ENCODE peak calls at places on chromosome 1, in eight cellular contexts. One of them, this sample, is unnamed.

GRCh38 chr1:67058761-67059160 is 4.8 kb upstream of the SLC35D1 start:
- DNase-seq in SK-N-SH: no peak
- DNase-seq in stomach: no peak
- DNase-seq in GM12878: no peak
- DNase-seq in sigmoid colon: no peak
- DNase-seq in suprapubic skin: no peak
- DNase-seq in transverse colon: no peak
- DNase-seq in upper lobe of left lung: no peak
- DNase-seq in this sample: no peak

GRCh38 chr1:106439475-106439874 is 617.0 kb upstream of the PRMT6 start:
- DNase-seq in SK-N-SH: no peak
- DNase-seq in stomach: no peak
- DNase-seq in GM12878: no peak
- DNase-seq in sigmoid colon: no peak
- DNase-seq in suprapubic skin: no peak
- DNase-seq in transverse colon: no peak
- DNase-seq in upper lobe of left lung: no peak
- DNase-seq in this sample: no peak

GRCh38 chr1:155200920-155201319 is 6.8 kb downstream of the THBS3 start:
- DNase-seq in SK-N-SH: no peak
- DNase-seq in stomach: no peak
- DNase-seq in GM12878: no peak
- DNase-seq in sigmoid colon: no peak
- DNase-seq in suprapubic skin: no peak
- DNase-seq in transverse colon: no peak
- DNase-seq in upper lobe of left lung: no peak
- DNase-seq in this sample: no peak

GRCh38 chr1:23383547-23384311 is 14.1 kb upstream of the ZNF436 start:
- DNase-seq in SK-N-SH: no peak
- DNase-seq in stomach: no peak
- DNase-seq in GM12878: no peak
- DNase-seq in sigmoid colon: peak
- DNase-seq in suprapubic skin: no peak
- DNase-seq in transverse colon: no peak
- DNase-seq in upper lobe of left lung: no peak
- DNase-seq in this sample: no peak

GRCh38 chr1:59092126-59092525 is 204.8 kb upstream of the FGGY start:
- DNase-seq in SK-N-SH: no peak
- DNase-seq in stomach: no peak
- DNase-seq in GM12878: no peak
- DNase-seq in sigmoid colon: no peak
- DNase-seq in suprapubic skin: no peak
- DNase-seq in transverse colon: no peak
- DNase-seq in upper lobe of left lung: no peak
- DNase-seq in this sample: no peak

GRCh38 chr1:194618101-194618500 is 1431.7 kb upstream of the B3GALT2 start:
- DNase-seq in SK-N-SH: no peak
- DNase-seq in stomach: no peak
- DNase-seq in GM12878: no peak
- DNase-seq in sigmoid colon: no peak
- DNase-seq in suprapubic skin: no peak
- DNase-seq in transverse colon: no peak
- DNase-seq in upper lobe of left lung: no peak
- DNase-seq in this sample: no peak

GRCh38 chr1:66557157-66557556 is 23.2 kb downstream of the SGIP1 start:
- DNase-seq in SK-N-SH: no peak
- DNase-seq in stomach: no peak
- DNase-seq in GM12878: no peak
- DNase-seq in sigmoid colon: no peak
- DNase-seq in suprapubic skin: no peak
- DNase-seq in transverse colon: no peak
- DNase-seq in upper lobe of left lung: no peak
- DNase-seq in this sample: no peak

GRCh38 chr1:169427081-169427611 is at the start of gene CCDC181:
- DNase-seq in SK-N-SH: peak
- DNase-seq in stomach: peak
- DNase-seq in GM12878: peak
- DNase-seq in sigmoid colon: peak
- DNase-seq in suprapubic skin: no peak
- DNase-seq in transverse colon: peak
- DNase-seq in upper lobe of left lung: peak
- DNase-seq in this sample: peak

GRCh38 chr1:30405631-30406212 is 317.7 kb downstream of the MATN1 start:
- DNase-seq in SK-N-SH: no peak
- DNase-seq in stomach: peak
- DNase-seq in GM12878: no peak
- DNase-seq in sigmoid colon: no peak
- DNase-seq in suprapubic skin: peak
- DNase-seq in transverse colon: no peak
- DNase-seq in upper lobe of left lung: no peak
- DNase-seq in this sample: peak

GRCh38 chr1:26749458-26749857 is 38.3 kb upstream of the PIGV start:
- DNase-seq in SK-N-SH: no peak
- DNase-seq in stomach: no peak
- DNase-seq in GM12878: no peak
- DNase-seq in sigmoid colon: no peak
- DNase-seq in suprapubic skin: no peak
- DNase-seq in transverse colon: no peak
- DNase-seq in upper lobe of left lung: no peak
- DNase-seq in this sample: no peak

GRCh38 chr1:13228343-13228781 is 2.4 kb upstream of the PRAMEF18 start:
- DNase-seq in SK-N-SH: no peak
- DNase-seq in stomach: peak
- DNase-seq in GM12878: no peak
- DNase-seq in sigmoid colon: no peak
- DNase-seq in suprapubic skin: no peak
- DNase-seq in transverse colon: peak
- DNase-seq in upper lobe of left lung: peak
- DNase-seq in this sample: peak

GRCh38 chr1:25028910-25029599 is 99.0 kb upstream of the RUNX3 start:
- DNase-seq in SK-N-SH: no peak
- DNase-seq in stomach: no peak
- DNase-seq in GM12878: no peak
- DNase-seq in sigmoid colon: no peak
- DNase-seq in suprapubic skin: no peak
- DNase-seq in transverse colon: peak
- DNase-seq in upper lobe of left lung: no peak
- DNase-seq in this sample: no peak

GRCh38 chr1:33636209-33636608 is 163.8 kb downstream of the ZSCAN20 start:
- DNase-seq in SK-N-SH: no peak
- DNase-seq in stomach: no peak
- DNase-seq in GM12878: no peak
- DNase-seq in sigmoid colon: no peak
- DNase-seq in suprapubic skin: no peak
- DNase-seq in transverse colon: no peak
- DNase-seq in upper lobe of left lung: no peak
- DNase-seq in this sample: no peak

GRCh38 chr1:226186124-226187018 is at the start of gene ACBD3:
- DNase-seq in SK-N-SH: peak
- DNase-seq in stomach: peak
- DNase-seq in GM12878: peak
- DNase-seq in sigmoid colon: peak
- DNase-seq in suprapubic skin: peak
- DNase-seq in transverse colon: peak
- DNase-seq in upper lobe of left lung: peak
- DNase-seq in this sample: peak
- TF ChIP-seq CTCF in SK-N-SH: peak
- TF ChIP-seq CTCF in stomach: no peak
- TF ChIP-seq CTCF in GM12878: no peak
- TF ChIP-seq CTCF in sigmoid colon: peak
- TF ChIP-seq CTCF in suprapubic skin: no peak
- TF ChIP-seq CTCF in transverse colon: no peak
- TF ChIP-seq CTCF in upper lobe of left lung: peak
- TF ChIP-seq CTCF in this sample: no peak

GRCh38 chr1:2966435-2966834 is 54.8 kb upstream of the ACTRT2 start:
- DNase-seq in SK-N-SH: no peak
- DNase-seq in stomach: no peak
- DNase-seq in GM12878: no peak
- DNase-seq in sigmoid colon: peak
- DNase-seq in suprapubic skin: no peak
- DNase-seq in transverse colon: no peak
- DNase-seq in upper lobe of left lung: no peak
- DNase-seq in this sample: no peak
- TF ChIP-seq EP300 in SK-N-SH: no peak
- TF ChIP-seq EP300 in stomach: no peak
- TF ChIP-seq EP300 in GM12878: no peak
- TF ChIP-seq EP300 in sigmoid colon: no peak
- TF ChIP-seq EP300 in suprapubic skin: no peak
- TF ChIP-seq EP300 in transverse colon: no peak
- TF ChIP-seq EP300 in upper lobe of left lung: no peak
- TF ChIP-seq EP300 in this sample: no peak

GRCh38 chr1:31433396-31433930 is 20.4 kb downstream of the SERINC2 start:
- DNase-seq in SK-N-SH: peak
- DNase-seq in stomach: peak
- DNase-seq in GM12878: no peak
- DNase-seq in sigmoid colon: no peak
- DNase-seq in suprapubic skin: no peak
- DNase-seq in transverse colon: no peak
- DNase-seq in upper lobe of left lung: peak
- DNase-seq in this sample: no peak

GRCh38 chr1:31435471-31436409 is 22.7 kb downstream of the SERINC2 start:
- DNase-seq in SK-N-SH: no peak
- DNase-seq in stomach: peak
- DNase-seq in GM12878: no peak
- DNase-seq in sigmoid colon: peak
- DNase-seq in suprapubic skin: peak
- DNase-seq in transverse colon: no peak
- DNase-seq in upper lobe of left lung: peak
- DNase-seq in this sample: no peak

GRCh38 chr1:31432592-31433395 is 19.8 kb downstream of the SERINC2 start:
- DNase-seq in SK-N-SH: peak
- DNase-seq in stomach: peak
- DNase-seq in GM12878: no peak
- DNase-seq in sigmoid colon: peak
- DNase-seq in suprapubic skin: peak
- DNase-seq in transverse colon: no peak
- DNase-seq in upper lobe of left lung: peak
- DNase-seq in this sample: no peak

GRCh38 chr1:31434979-31435378 is 22.0 kb downstream of the SERINC2 start:
- DNase-seq in SK-N-SH: no peak
- DNase-seq in stomach: peak
- DNase-seq in GM12878: no peak
- DNase-seq in sigmoid colon: peak
- DNase-seq in suprapubic skin: peak
- DNase-seq in transverse colon: no peak
- DNase-seq in upper lobe of left lung: peak
- DNase-seq in this sample: no peak

DNA sequence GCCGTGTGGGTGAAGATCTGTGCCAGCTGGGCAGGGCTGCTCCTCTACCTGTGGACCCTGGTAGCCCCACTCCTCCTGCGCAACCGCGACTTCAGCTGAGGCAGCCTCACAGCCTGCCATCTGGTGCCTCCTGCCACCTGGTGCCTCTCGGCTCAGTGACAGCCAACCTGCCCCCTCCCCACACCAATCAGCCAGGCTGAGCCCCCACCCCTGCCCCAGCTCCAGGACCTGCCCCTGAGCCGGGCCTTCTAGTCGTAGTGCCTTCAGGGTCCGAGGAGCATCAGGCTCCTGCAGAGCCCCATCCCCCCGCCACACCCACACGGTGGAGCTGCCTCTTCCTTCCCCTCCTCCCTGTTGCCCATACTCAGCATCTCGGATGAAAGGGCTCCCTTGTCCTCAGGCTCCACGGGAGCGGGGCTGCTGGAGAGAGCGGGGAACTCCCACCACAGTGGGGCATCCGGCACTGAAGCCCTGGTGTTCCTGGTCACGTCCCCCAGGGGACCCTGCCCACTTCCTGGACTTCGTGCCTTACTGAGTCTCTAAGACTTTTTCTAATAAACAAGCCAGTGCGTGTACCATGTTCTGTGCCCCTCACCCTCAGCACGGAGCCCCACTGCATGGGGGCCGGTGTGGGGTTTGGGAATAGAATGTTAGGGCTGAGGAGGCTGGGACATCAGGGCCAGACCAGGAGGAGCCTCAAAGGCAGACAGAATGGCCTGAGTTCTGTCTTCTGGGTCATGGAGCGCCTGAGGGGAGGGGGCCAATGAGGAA is 21.3 kb downstream of the SERINC2 start:
- DNase-seq in SK-N-SH: no peak
- DNase-seq in stomach: peak
- DNase-seq in GM12878: no peak
- DNase-seq in sigmoid colon: peak
- DNase-seq in suprapubic skin: peak
- DNase-seq in transverse colon: no peak
- DNase-seq in upper lobe of left lung: peak
- DNase-seq in this sample: no peak
- TF ChIP-seq POLR2AphosphoS5 in SK-N-SH: no peak
- TF ChIP-seq POLR2AphosphoS5 in stomach: no peak
- TF ChIP-seq POLR2AphosphoS5 in GM12878: no peak
- TF ChIP-seq POLR2AphosphoS5 in sigmoid colon: no peak
- TF ChIP-seq POLR2AphosphoS5 in suprapubic skin: no peak
- TF ChIP-seq POLR2AphosphoS5 in transverse colon: no peak
- TF ChIP-seq POLR2AphosphoS5 in upper lobe of left lung: no peak
- TF ChIP-seq POLR2AphosphoS5 in this sample: no peak

GRCh38 chr1:15094719-15095491 is 58.6 kb upstream of the TMEM51 start:
- DNase-seq in SK-N-SH: no peak
- DNase-seq in stomach: no peak
- DNase-seq in GM12878: no peak
- DNase-seq in sigmoid colon: no peak
- DNase-seq in suprapubic skin: no peak
- DNase-seq in transverse colon: no peak
- DNase-seq in upper lobe of left lung: no peak
- DNase-seq in this sample: no peak

GRCh38 chr1:15089244-15089992 is 64.1 kb upstream of the TMEM51 start:
- DNase-seq in SK-N-SH: no peak
- DNase-seq in stomach: peak
- DNase-seq in GM12878: no peak
- DNase-seq in sigmoid colon: no peak
- DNase-seq in suprapubic skin: no peak
- DNase-seq in transverse colon: no peak
- DNase-seq in upper lobe of left lung: peak
- DNase-seq in this sample: no peak

GRCh38 chr1:15094056-15094455 is 59.5 kb upstream of the TMEM51 start:
- DNase-seq in SK-N-SH: no peak
- DNase-seq in stomach: no peak
- DNase-seq in GM12878: no peak
- DNase-seq in sigmoid colon: no peak
- DNase-seq in suprapubic skin: no peak
- DNase-seq in transverse colon: no peak
- DNase-seq in upper lobe of left lung: no peak
- DNase-seq in this sample: no peak

GRCh38 chr1:15088146-15089025 is 65.2 kb upstream of the TMEM51 start:
- DNase-seq in SK-N-SH: no peak
- DNase-seq in stomach: no peak
- DNase-seq in GM12878: no peak
- DNase-seq in sigmoid colon: no peak
- DNase-seq in suprapubic skin: no peak
- DNase-seq in transverse colon: no peak
- DNase-seq in upper lobe of left lung: no peak
- DNase-seq in this sample: no peak

DNA sequence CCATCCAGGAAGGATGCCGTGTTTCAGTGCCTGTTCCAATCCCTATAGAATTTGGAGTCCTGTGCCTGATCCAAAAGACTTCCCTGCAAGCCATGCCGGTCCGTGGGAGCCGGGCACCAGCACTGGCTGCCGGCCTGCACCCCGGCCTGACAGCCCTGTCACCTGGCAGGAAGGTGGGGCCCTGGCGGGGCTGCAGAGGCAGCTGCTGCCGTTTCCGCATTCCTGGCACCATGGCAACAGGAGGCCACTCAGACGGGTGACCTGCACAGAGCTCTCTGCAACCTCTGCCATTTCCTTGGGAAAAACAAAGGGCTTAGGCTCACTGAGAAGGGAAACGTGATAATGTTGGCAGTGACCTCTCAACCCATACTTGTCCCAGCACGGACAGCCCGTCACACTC is 63.2 kb upstream of the TMEM51 start:
- DNase-seq in SK-N-SH: no peak
- DNase-seq in stomach: peak
- DNase-seq in GM12878: no peak
- DNase-seq in sigmoid colon: no peak
- DNase-seq in suprapubic skin: no peak
- DNase-seq in transverse colon: peak
- DNase-seq in upper lobe of left lung: peak
- DNase-seq in this sample: no peak
- TF ChIP-seq CTCF in SK-N-SH: no peak
- TF ChIP-seq CTCF in stomach: no peak
- TF ChIP-seq CTCF in GM12878: no peak
- TF ChIP-seq CTCF in sigmoid colon: no peak
- TF ChIP-seq CTCF in suprapubic skin: no peak
- TF ChIP-seq CTCF in transverse colon: no peak
- TF ChIP-seq CTCF in upper lobe of left lung: no peak
- TF ChIP-seq CTCF in this sample: no peak

This sample was measured in esophagus muscularis mucosa.